ENCODE peak calls at places on chromosomes 16 and 17, in eight cellular contexts. One of them, this sample, is unnamed. For H3K4me1, the result is how much of the 10 kb centered on the place peaks cover.

GRCh38 chr17:33819539-33819938 is 435.5 kb upstream of the CCL2 start:
- DNase-seq in HCT116: no peak
- DNase-seq in gastrocnemius medialis: no peak
- DNase-seq in stomach: no peak
- DNase-seq in esophagus muscularis mucosa: no peak
- DNase-seq in tibial nerve: no peak
- DNase-seq in heart left ventricle: no peak
- DNase-seq in breast epithelium: no peak
- DNase-seq in this sample: no peak

GRCh38 chr17:6468051-6468790 is 24.0 kb downstream of the PIMREG start:
- DNase-seq in HCT116: no peak
- DNase-seq in gastrocnemius medialis: no peak
- DNase-seq in stomach: no peak
- DNase-seq in esophagus muscularis mucosa: no peak
- DNase-seq in tibial nerve: no peak
- DNase-seq in heart left ventricle: no peak
- DNase-seq in breast epithelium: no peak
- DNase-seq in this sample: no peak

GRCh38 chr17:81523139-81524062 is 4.8 kb upstream of the FSCN2 start:
- DNase-seq in HCT116: no peak
- DNase-seq in gastrocnemius medialis: no peak
- DNase-seq in stomach: peak
- DNase-seq in esophagus muscularis mucosa: no peak
- DNase-seq in tibial nerve: no peak
- DNase-seq in heart left ventricle: peak
- DNase-seq in breast epithelium: no peak
- DNase-seq in this sample: no peak

GRCh38 chr16:47834485-47835024 is 321.2 kb downstream of the ABCC12 start:
- DNase-seq in HCT116: no peak
- DNase-seq in gastrocnemius medialis: no peak
- DNase-seq in stomach: no peak
- DNase-seq in esophagus muscularis mucosa: no peak
- DNase-seq in tibial nerve: no peak
- DNase-seq in heart left ventricle: no peak
- DNase-seq in breast epithelium: no peak
- DNase-seq in this sample: no peak

GRCh38 chr17:79650861-79651260 is 40.0 kb upstream of the RBFOX3 start:
- DNase-seq in HCT116: no peak
- DNase-seq in gastrocnemius medialis: no peak
- DNase-seq in stomach: peak
- DNase-seq in esophagus muscularis mucosa: peak
- DNase-seq in tibial nerve: no peak
- DNase-seq in heart left ventricle: no peak
- DNase-seq in breast epithelium: no peak
- DNase-seq in this sample: no peak

GRCh38 chr16:3038896-3039295 is 2.2 kb upstream of the BICDL2 start:
- DNase-seq in HCT116: no peak
- DNase-seq in gastrocnemius medialis: no peak
- DNase-seq in stomach: no peak
- DNase-seq in esophagus muscularis mucosa: no peak
- DNase-seq in tibial nerve: no peak
- DNase-seq in heart left ventricle: no peak
- DNase-seq in breast epithelium: no peak
- DNase-seq in this sample: peak

GRCh38 chr17:10698116-10698818 is 873 bp downstream of the ADPRM start:
- DNase-seq in HCT116: no peak
- DNase-seq in gastrocnemius medialis: peak
- DNase-seq in stomach: no peak
- DNase-seq in esophagus muscularis mucosa: no peak
- DNase-seq in tibial nerve: peak
- DNase-seq in heart left ventricle: no peak
- DNase-seq in breast epithelium: no peak
- DNase-seq in this sample: no peak

GRCh38 chr16:15425861-15426260 is 8.5 kb upstream of the BMERB1 start:
- DNase-seq in HCT116: no peak
- DNase-seq in gastrocnemius medialis: no peak
- DNase-seq in stomach: no peak
- DNase-seq in esophagus muscularis mucosa: no peak
- DNase-seq in tibial nerve: no peak
- DNase-seq in heart left ventricle: no peak
- DNase-seq in breast epithelium: no peak
- DNase-seq in this sample: no peak

GRCh38 chr16:88681084-88681680 is 5.1 kb downstream of the SNAI3 start:
- DNase-seq in HCT116: no peak
- DNase-seq in gastrocnemius medialis: no peak
- DNase-seq in stomach: peak
- DNase-seq in esophagus muscularis mucosa: no peak
- DNase-seq in tibial nerve: no peak
- DNase-seq in heart left ventricle: no peak
- DNase-seq in breast epithelium: no peak
- DNase-seq in this sample: peak

GRCh38 chr17:62573480-62574117 is 53.9 kb upstream of the MRC2 start:
- DNase-seq in HCT116: no peak
- DNase-seq in gastrocnemius medialis: no peak
- DNase-seq in stomach: no peak
- DNase-seq in esophagus muscularis mucosa: no peak
- DNase-seq in tibial nerve: no peak
- DNase-seq in heart left ventricle: no peak
- DNase-seq in breast epithelium: no peak
- DNase-seq in this sample: no peak

GRCh38 chr17:72555052-72555451 is 434.2 kb downstream of the SOX9 start:
- DNase-seq in HCT116: no peak
- DNase-seq in gastrocnemius medialis: no peak
- DNase-seq in stomach: no peak
- DNase-seq in esophagus muscularis mucosa: no peak
- DNase-seq in tibial nerve: no peak
- DNase-seq in heart left ventricle: no peak
- DNase-seq in breast epithelium: no peak
- DNase-seq in this sample: no peak

GRCh38 chr17:1367351-1367745 is 32.7 kb downstream of the YWHAE start:
- DNase-seq in HCT116: no peak
- DNase-seq in gastrocnemius medialis: no peak
- DNase-seq in stomach: no peak
- DNase-seq in esophagus muscularis mucosa: no peak
- DNase-seq in tibial nerve: no peak
- DNase-seq in heart left ventricle: no peak
- DNase-seq in breast epithelium: no peak
- DNase-seq in this sample: no peak

GRCh38 chr16:70656712-70657263 is 10.4 kb downstream of the IL34 start:
- DNase-seq in HCT116: no peak
- DNase-seq in gastrocnemius medialis: no peak
- DNase-seq in stomach: peak
- DNase-seq in esophagus muscularis mucosa: no peak
- DNase-seq in tibial nerve: no peak
- DNase-seq in heart left ventricle: no peak
- DNase-seq in breast epithelium: no peak
- DNase-seq in this sample: no peak

GRCh38 chr16:56998861-56999260 is 9.5 kb downstream of the NLRC5 start:
- DNase-seq in HCT116: no peak
- DNase-seq in gastrocnemius medialis: no peak
- DNase-seq in stomach: no peak
- DNase-seq in esophagus muscularis mucosa: no peak
- DNase-seq in tibial nerve: no peak
- DNase-seq in heart left ventricle: peak
- DNase-seq in breast epithelium: no peak
- DNase-seq in this sample: no peak

GRCh38 chr16:57000271-57001025 is 11.1 kb downstream of the NLRC5 start:
- DNase-seq in HCT116: peak
- DNase-seq in gastrocnemius medialis: no peak
- DNase-seq in stomach: peak
- DNase-seq in esophagus muscularis mucosa: no peak
- DNase-seq in tibial nerve: peak
- DNase-seq in heart left ventricle: peak
- DNase-seq in breast epithelium: no peak
- DNase-seq in this sample: peak

GRCh38 chr16:56999409-57000270 is 10.3 kb downstream of the NLRC5 start:
- DNase-seq in HCT116: no peak
- DNase-seq in gastrocnemius medialis: no peak
- DNase-seq in stomach: peak
- DNase-seq in esophagus muscularis mucosa: no peak
- DNase-seq in tibial nerve: no peak
- DNase-seq in heart left ventricle: peak
- DNase-seq in breast epithelium: no peak
- DNase-seq in this sample: no peak

GRCh38 chr16:57003439-57004386 is 14.4 kb downstream of the NLRC5 start:
- DNase-seq in HCT116: no peak
- DNase-seq in gastrocnemius medialis: no peak
- DNase-seq in stomach: no peak
- DNase-seq in esophagus muscularis mucosa: no peak
- DNase-seq in tibial nerve: no peak
- DNase-seq in heart left ventricle: peak
- DNase-seq in breast epithelium: no peak
- DNase-seq in this sample: no peak

GRCh38 chr16:57001026-57001669 is 11.8 kb downstream of the NLRC5 start:
- DNase-seq in HCT116: no peak
- DNase-seq in gastrocnemius medialis: no peak
- DNase-seq in stomach: no peak
- DNase-seq in esophagus muscularis mucosa: no peak
- DNase-seq in tibial nerve: no peak
- DNase-seq in heart left ventricle: peak
- DNase-seq in breast epithelium: no peak
- DNase-seq in this sample: no peak
- H3K4me1 ChIP-seq in HCT116: under half
- H3K4me1 ChIP-seq in gastrocnemius medialis: under half
- H3K4me1 ChIP-seq in stomach: under half
- H3K4me1 ChIP-seq in esophagus muscularis mucosa: under half
- H3K4me1 ChIP-seq in tibial nerve: under half
- H3K4me1 ChIP-seq in heart left ventricle: under half
- H3K4me1 ChIP-seq in breast epithelium: under half
- H3K4me1 ChIP-seq in this sample: under half

GRCh38 chr17:49003557-49004511 is 6.6 kb downstream of the IGF2BP1 start:
- DNase-seq in HCT116: no peak
- DNase-seq in gastrocnemius medialis: no peak
- DNase-seq in stomach: no peak
- DNase-seq in esophagus muscularis mucosa: peak
- DNase-seq in tibial nerve: no peak
- DNase-seq in heart left ventricle: no peak
- DNase-seq in breast epithelium: no peak
- DNase-seq in this sample: no peak
- H3K27ac ChIP-seq in HCT116: no peak
- H3K27ac ChIP-seq in gastrocnemius medialis: no peak
- H3K27ac ChIP-seq in stomach: no peak
- H3K27ac ChIP-seq in esophagus muscularis mucosa: no peak
- H3K27ac ChIP-seq in tibial nerve: no peak
- H3K27ac ChIP-seq in heart left ventricle: no peak
- H3K27ac ChIP-seq in breast epithelium: no peak
- H3K27ac ChIP-seq in this sample: no peak

GRCh38 chr16:54507091-54507490 is 220.5 kb upstream of the IRX3 start:
- DNase-seq in HCT116: no peak
- DNase-seq in gastrocnemius medialis: no peak
- DNase-seq in stomach: no peak
- DNase-seq in esophagus muscularis mucosa: no peak
- DNase-seq in tibial nerve: no peak
- DNase-seq in heart left ventricle: no peak
- DNase-seq in breast epithelium: no peak
- DNase-seq in this sample: no peak
- TF ChIP-seq POLR2A in HCT116: no peak
- TF ChIP-seq POLR2A in gastrocnemius medialis: no peak
- TF ChIP-seq POLR2A in stomach: no peak
- TF ChIP-seq POLR2A in esophagus muscularis mucosa: no peak
- TF ChIP-seq POLR2A in tibial nerve: no peak
- TF ChIP-seq POLR2A in heart left ventricle: no peak
- TF ChIP-seq POLR2A in breast epithelium: no peak
- TF ChIP-seq POLR2A in this sample: no peak

GRCh38 chr16:8388684-8389083 is 201.6 kb downstream of the TMEM114 start:
- DNase-seq in HCT116: no peak
- DNase-seq in gastrocnemius medialis: no peak
- DNase-seq in stomach: no peak
- DNase-seq in esophagus muscularis mucosa: no peak
- DNase-seq in tibial nerve: no peak
- DNase-seq in heart left ventricle: no peak
- DNase-seq in breast epithelium: no peak
- DNase-seq in this sample: no peak
- H3K4me1 ChIP-seq in HCT116: under half
- H3K4me1 ChIP-seq in gastrocnemius medialis: under half
- H3K4me1 ChIP-seq in stomach: under half
- H3K4me1 ChIP-seq in esophagus muscularis mucosa: under half
- H3K4me1 ChIP-seq in tibial nerve: under half
- H3K4me1 ChIP-seq in heart left ventricle: under half
- H3K4me1 ChIP-seq in breast epithelium: under half
- H3K4me1 ChIP-seq in this sample: under half

This sample was measured in transverse colon.